ENCODE peak calls at places on chromosomes 3 and 15, in five cellular contexts. H, R, J, O and M are unnamed samples.
A peak's percentile ranks its signal among the peaks of the same experiment; 100 is the strongest.

GRCh38 chr3:29515451-29515850 is 234.6 kb downstream of the RBMS3 start:
- DNase-seq in H (no peak), R (no peak), J (no peak), O (peak; percentile 36), M (peak; percentile 88)

GRCh38 chr3:114380233-114380645 is 86.4 kb downstream of the TIGIT start:
- DNase-seq in H (peak; percentile 36), R (peak; percentile 75), J (no peak), O (no peak), M (peak; percentile 93)

GRCh38 chr3:120567370-120568197 is 28.6 kb upstream of the NDUFB4 start:
- DNase-seq in H (peak; percentile 40), R (no peak), J (no peak), O (peak; percentile 59), M (peak; percentile 73)

GRCh38 chr3:147411235-147411607 is 2.1 kb downstream of the ZIC1 start:
- DNase-seq in H (no peak), R (no peak), J (no peak), O (peak; percentile 52), M (peak; percentile 47)

GRCh38 chr3:58117561-58118305 is 93.0 kb downstream of the DNASE1L3 start:
- DNase-seq in H (no peak), R (no peak), J (no peak), O (no peak), M (peak; percentile 33)

GRCh38 chr3:69012836-69013255 is 638 bp downstream of the EOGT start:
- DNase-seq in H (no peak), R (no peak), J (no peak), O (peak; percentile 66), M (peak; percentile 38)

GRCh38 chr15:62119224-62119925 is 45.7 kb downstream of the C2CD4B start:
- DNase-seq in H (peak; percentile 93), R (peak; percentile 85), J (no peak), O (no peak), M (peak; percentile 94)

GRCh38 chr3:47661121-47661752 is 82.6 kb upstream of the CSPG5 start:
- DNase-seq in H (no peak), R (peak; percentile 44), J (no peak), O (no peak), M (peak; percentile 60)